ENCODE peak calls at places on chromosomes 12 and 14, in eight cellular contexts. N, E, D, M, X, I, P and U are unnamed samples.

GRCh38 chr12:123910057-123910456 is 62.6 kb downstream of the CCDC92 start:
- DNase-seq in M (no peak), D (no peak), E (no peak), I (no peak), N (no peak), X (no peak), P (no peak), U (no peak)

GRCh38 chr12:80041691-80042090 is 57.6 kb upstream of the OTOGL start:
- DNase-seq in P (no peak), E (no peak), M (peak), X (no peak), D (no peak), I (no peak), N (peak), U (no peak)

GRCh38 chr12:116202433-116202832 is 75.1 kb downstream of the MED13L start:
- DNase-seq in D (no peak), P (no peak), M (no peak), I (no peak), E (no peak), N (no peak), X (no peak), U (no peak)

GRCh38 chr12:88153959-88154358 is 11.9 kb downstream of the TMTC3 start:
- DNase-seq in M (peak), D (no peak), E (no peak), P (no peak), X (no peak), I (no peak), N (peak), U (no peak)

GRCh38 chr12:83896416-83896815 is 1016.2 kb downstream of the SLC6A15 start:
- DNase-seq in M (no peak), D (no peak), N (peak), E (no peak), I (no peak), P (no peak), X (no peak), U (no peak)

GRCh38 chr12:16008442-16008841 is 97.3 kb downstream of the DERA start:
- DNase-seq in M (no peak), E (no peak), X (no peak), D (no peak), P (no peak), N (peak), I (no peak), U (no peak)

GRCh38 chr12:60014441-60014840 is 418.6 kb downstream of the SLC16A7 start:
- DNase-seq in X (no peak), P (no peak), M (no peak), N (no peak), I (no peak), E (no peak), D (no peak), U (no peak)

GRCh38 chr12:76143343-76144252 is 59.1 kb upstream of the NAP1L1 start:
- DNase-seq in E (no peak), M (no peak), D (no peak), X (no peak), N (no peak), P (no peak), I (no peak), U (no peak)

GRCh38 chr12:99611117-99611516 is 36.4 kb upstream of the GARIN6 start:
- DNase-seq in D (no peak), P (no peak), N (peak), M (peak), X (no peak), I (no peak), E (no peak), U (no peak)

GRCh38 chr12:93440043-93440835 is 1.5 kb downstream of the UBE2N start:
- DNase-seq in P (no peak), I (no peak), E (no peak), D (no peak), M (peak), X (no peak), N (no peak), U (no peak)

GRCh38 chr14:93114713-93115068 is 1.0 kb downstream of the ITPK1 start:
- DNase-seq in D (no peak), P (no peak), I (no peak), X (no peak), M (no peak), N (no peak), E (peak), U (no peak)

GRCh38 chr14:99644035-99644587 is 818 bp upstream of the HHIPL1 start:
- DNase-seq in N (no peak), D (no peak), X (no peak), E (no peak), M (no peak), P (no peak), I (no peak), U (no peak)

GRCh38 chr12:113792450-113792849 is 173.7 kb downstream of the RBM19 start:
- DNase-seq in N (peak), P (no peak), X (no peak), D (no peak), I (no peak), M (no peak), E (no peak), U (no peak)

GRCh38 chr14:30657606-30658163 is 35.6 kb downstream of the SCFD1 start:
- DNase-seq in M (peak), E (no peak), N (peak), X (no peak), I (no peak), P (no peak), D (no peak), U (no peak)

GRCh38 chr14:33702293-33702692 is 248.6 kb downstream of the EGLN3 start:
- DNase-seq in P (no peak), D (no peak), X (no peak), E (no peak), I (no peak), M (no peak), N (no peak), U (no peak)

GRCh38 chr12:94592080-94592479 is 58.3 kb downstream of the TMCC3 start:
- DNase-seq in M (peak), P (no peak), X (no peak), N (no peak), D (no peak), E (no peak), I (no peak), U (peak)

GRCh38 chr12:118312578-118312977 is 60.1 kb downstream of the TAOK3 start:
- DNase-seq in X (no peak), P (no peak), N (no peak), I (no peak), M (peak), D (no peak), E (no peak), U (no peak)

GRCh38 chr14:101808894-101809670 is 47.6 kb downstream of the PPP2R5C start:
- DNase-seq in I (no peak), P (no peak), E (no peak), N (no peak), X (no peak), M (no peak), D (no peak), U (no peak)

GRCh38 chr12:6383572-6384498 is at the start of gene LTBR:
- DNase-seq in D (no peak), I (peak), M (peak), N (peak), P (peak), X (peak), E (peak), U (peak)

GRCh38 chr12:6538420-6539275 is 4.3 kb downstream of the GAPDH start:
- DNase-seq in N (peak), I (no peak), M (peak), E (no peak), X (no peak), D (no peak), P (no peak), U (no peak)

GRCh38 chr14:53019391-53019790 is 68.5 kb upstream of the FERMT2 start:
- DNase-seq in N (no peak), X (no peak), D (no peak), I (no peak), M (no peak), E (no peak), P (no peak), U (no peak)

GRCh38 chr12:50618864-50619609 is 114.3 kb downstream of the DIP2B start:
- DNase-seq in M (peak), N (peak), E (no peak), X (no peak), I (no peak), D (no peak), P (peak), U (no peak)

GRCh38 chr14:33992274-33993050 is 41.6 kb upstream of the EGLN3 start:
- DNase-seq in M (no peak), P (no peak), D (no peak), I (no peak), X (no peak), E (no peak), N (no peak), U (no peak)

GRCh38 chr14:89823732-89824131 is 130.8 kb downstream of the EFCAB11 start:
- DNase-seq in P (no peak), D (no peak), E (no peak), I (no peak), X (no peak), N (no peak), M (no peak), U (no peak)

GRCh38 chr12:116813271-116814041 is 67.8 kb downstream of the HRK start:
- DNase-seq in I (no peak), X (no peak), E (no peak), P (peak), D (no peak), M (peak), N (no peak), U (no peak)

GRCh38 chr14:68104518-68104917 is 284.9 kb downstream of the RAD51B start:
- DNase-seq in D (no peak), I (no peak), M (no peak), E (no peak), X (no peak), P (no peak), N (peak), U (no peak)

GRCh38 chr14:66624319-66624937 is 116.5 kb downstream of the GPHN start:
- DNase-seq in D (no peak), N (peak), P (no peak), M (peak), X (no peak), E (peak), I (peak), U (no peak)

GRCh38 chr12:117350140-117350539 is 11.3 kb downstream of the NOS1 start:
- DNase-seq in D (no peak), E (no peak), P (no peak), I (no peak), X (no peak), M (no peak), N (no peak), U (no peak)

GRCh38 chr12:132392389-132393244 is 63.2 kb upstream of the GALNT9 start:
- DNase-seq in N (no peak), X (no peak), I (no peak), P (peak), D (no peak), E (no peak), M (no peak), U (no peak)

GRCh38 chr14:50270932-50271331 is 39.6 kb upstream of the SOS2 start:
- DNase-seq in X (no peak), E (no peak), M (no peak), I (no peak), N (no peak), P (no peak), D (no peak), U (no peak)

GRCh38 chr12:55728932-55729591 is at the start of gene CD63:
- DNase-seq in M (peak), D (peak), I (peak), N (peak), E (peak), X (peak), P (peak), U (peak)
- TF ChIP-seq CTCF in M (no peak), D (no peak), I (no peak), N (no peak), E (no peak), X (no peak), P (no peak), U (no peak)

GRCh38 chr14:22811752-22812151 is 3.5 kb downstream of the SLC7A7 start:
- DNase-seq in N (peak), P (no peak), D (no peak), M (no peak), X (no peak), I (no peak), E (no peak), U (no peak)

GRCh38 chr14:22814945-22815713 is at the start of gene SLC7A7:
- DNase-seq in M (no peak), N (peak), D (no peak), I (no peak), P (no peak), E (no peak), X (peak), U (no peak)

GRCh38 chr14:22812744-22813143 is 2.5 kb downstream of the SLC7A7 start:
- DNase-seq in X (no peak), E (no peak), I (no peak), M (no peak), N (no peak), P (no peak), D (no peak), U (no peak)

GRCh38 chr14:22813145-22813544 is 2.1 kb downstream of the SLC7A7 start:
- DNase-seq in I (no peak), P (no peak), D (no peak), X (no peak), N (no peak), E (no peak), M (no peak), U (no peak)

DNA sequence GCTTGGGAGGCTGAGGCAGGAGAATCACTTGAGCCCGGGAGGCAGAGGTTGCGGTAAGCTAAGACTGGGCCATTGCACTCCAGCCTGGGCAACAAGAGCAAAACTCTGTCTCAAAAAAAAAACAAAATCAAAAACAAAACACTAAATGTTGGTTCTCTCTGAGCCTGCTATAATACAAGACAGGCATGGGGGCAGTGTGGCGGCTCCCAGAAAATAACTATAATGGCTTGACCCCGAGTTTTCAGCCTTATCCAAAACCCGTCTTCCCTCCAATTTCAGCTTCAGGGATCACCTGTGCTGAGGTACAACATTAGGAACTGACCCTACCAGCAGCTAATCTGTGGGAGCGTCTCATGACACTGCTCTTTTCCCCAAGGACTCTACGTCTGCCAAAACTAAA is 862 bp downstream of the SLC7A7 start:
- DNase-seq in N (no peak), I (no peak), M (no peak), D (no peak), P (no peak), X (no peak), E (no peak), U (no peak)
- H3K4me3 ChIP-seq in N (no peak), I (peak), M (no peak), D (no peak), P (no peak), X (no peak), E (peak), U (peak)

GRCh38 chr12:31589582-31589895 is 1.4 kb downstream of the DENND5B start:
- DNase-seq in P (no peak), M (no peak), X (no peak), I (no peak), E (no peak), D (no peak), N (no peak), U (no peak)

GRCh38 chr12:31591308-31591901 is 469 bp upstream of the DENND5B start:
- DNase-seq in D (no peak), P (no peak), N (peak), I (no peak), X (no peak), M (peak), E (no peak), U (no peak)

GRCh38 chr12:31590730-31591307 is at the start of gene DENND5B:
- DNase-seq in N (peak), M (peak), D (no peak), E (peak), P (no peak), I (peak), X (peak), U (peak)

GRCh38 chr12:31588976-31589375 is 2.0 kb downstream of the DENND5B start:
- DNase-seq in X (no peak), P (no peak), D (no peak), M (peak), I (no peak), N (no peak), E (no peak), U (no peak)

GRCh38 chr12:31589896-31590729 is 823 bp downstream of the DENND5B start:
- DNase-seq in P (peak), N (peak), X (peak), D (no peak), E (peak), M (peak), I (peak), U (peak)
- H3K27ac ChIP-seq in P (peak), N (peak), X (peak), D (no peak), E (peak), M (peak), I (peak), U (peak)

DNA sequence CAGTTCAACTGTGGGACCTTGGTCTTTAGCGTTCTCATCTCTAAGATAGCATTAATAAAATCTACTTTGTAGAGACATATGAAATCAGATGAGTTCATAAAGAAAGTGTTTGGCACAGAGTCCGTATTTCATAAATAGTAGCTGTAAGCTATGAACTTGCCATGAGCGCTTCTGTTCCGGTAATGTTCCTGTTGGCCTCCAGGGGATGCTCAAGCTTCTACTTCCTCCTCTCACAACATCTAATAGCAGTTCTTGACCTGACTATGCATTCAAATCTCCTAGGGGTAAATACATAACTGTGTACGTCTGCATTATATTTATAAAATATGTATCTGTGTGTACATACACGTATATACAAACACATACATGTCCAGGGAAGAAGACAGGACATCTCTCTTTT is 288.2 kb upstream of the TMPO start:
- DNase-seq in I (no peak), N (peak), P (no peak), X (no peak), E (no peak), M (no peak), D (no peak), U (no peak)
- TF ChIP-seq CTCF in I (no peak), N (peak), P (peak), X (no peak), E (no peak), M (peak), D (no peak), U (no peak)

GRCh38 chr14:51507556-51508511 is 143.9 kb upstream of the FRMD6 start:
- DNase-seq in D (no peak), I (peak), N (peak), E (no peak), P (no peak), X (peak), M (no peak), U (no peak)
- H3K4me3 ChIP-seq in D (no peak), I (peak), N (no peak), E (no peak), P (no peak), X (no peak), M (no peak), U (no peak)

DNA sequence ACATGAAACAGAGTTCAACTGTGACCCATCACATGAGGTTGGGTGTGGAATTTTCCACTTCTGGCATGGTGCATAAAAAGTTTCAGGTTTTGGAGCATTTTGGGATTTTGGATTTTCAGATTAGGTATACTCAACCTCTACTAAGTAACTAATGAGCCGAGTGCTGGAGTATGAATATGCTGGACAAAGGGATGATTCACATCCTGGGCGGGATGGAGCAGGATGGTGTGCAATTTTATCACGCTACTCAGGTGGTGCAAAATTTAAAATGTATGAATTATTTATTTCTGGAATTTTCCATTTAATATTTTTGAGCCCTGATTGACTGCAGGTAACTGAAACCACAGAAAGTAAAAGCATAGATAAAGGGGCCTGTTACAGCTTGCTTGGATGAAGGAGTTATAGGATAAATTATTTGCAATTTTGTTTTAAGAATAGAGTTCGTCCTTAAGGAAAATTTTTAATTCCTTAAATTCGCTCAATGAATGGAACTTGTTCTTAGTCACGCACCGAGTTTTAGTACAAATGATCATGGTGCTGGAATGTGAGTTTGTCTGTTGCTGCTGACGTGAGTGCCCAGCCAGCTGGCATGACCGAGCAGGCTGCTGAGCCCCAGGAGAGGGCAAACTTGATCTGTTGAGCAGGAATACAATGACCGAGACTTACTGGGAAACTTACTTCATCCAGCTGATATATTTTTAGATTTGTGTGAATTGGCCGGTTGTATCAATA is 176.3 kb downstream of the ESR2 start:
- DNase-seq in N (peak), M (peak), D (no peak), I (peak), E (peak), P (peak), X (no peak), U (peak)
- H3K27ac ChIP-seq in N (no peak), M (peak), D (no peak), I (peak), E (no peak), P (peak), X (no peak), U (peak)

GRCh38 chr14:21768116-21768874 is 94.7 kb upstream of the OR4E1 start:
- DNase-seq in X (no peak), E (no peak), N (peak), D (no peak), I (no peak), P (no peak), M (peak), U (no peak)
- TF ChIP-seq CTCF in X (no peak), E (no peak), N (peak), D (peak), I (no peak), P (peak), M (peak), U (no peak)